ENCODE peak calls at places on chromosome 10, in four cellular contexts. One of them, this sample, is unnamed.

GRCh38 chr10:74011762-74012161 is 13.8 kb downstream of the VCL start:
- DNase-seq in aorta: no peak
- DNase-seq in heart left ventricle: peak; percentile 39
- DNase-seq in fibroblast of lung: peak; percentile 94
- DNase-seq in this sample: no peak

GRCh38 chr10:67036808-67037207 is 111.0 kb downstream of the LRRTM3 start:
- DNase-seq in fibroblast of lung: no peak
- DNase-seq in aorta: no peak
- DNase-seq in heart left ventricle: no peak
- DNase-seq in this sample: no peak

GRCh38 chr10:123930340-123931001 is 38.9 kb upstream of the CPXM2 start:
- DNase-seq in fibroblast of lung: peak; percentile 12
- DNase-seq in aorta: peak; percentile 71
- DNase-seq in heart left ventricle: no peak
- DNase-seq in this sample: no peak

GRCh38 chr10:100769481-100769880 is 24.1 kb downstream of the PAX2 start:
- DNase-seq in heart left ventricle: no peak
- DNase-seq in aorta: no peak
- DNase-seq in fibroblast of lung: no peak
- DNase-seq in this sample: no peak

GRCh38 chr10:126646101-126646500 is 24.4 kb downstream of the C10orf90 start:
- DNase-seq in heart left ventricle: no peak
- DNase-seq in aorta: no peak
- DNase-seq in fibroblast of lung: peak; percentile 64
- DNase-seq in this sample: no peak

GRCh38 chr10:57788117-57788516 is 479.6 kb downstream of the IPMK start:
- DNase-seq in fibroblast of lung: no peak
- DNase-seq in heart left ventricle: no peak
- DNase-seq in aorta: no peak
- DNase-seq in this sample: no peak

GRCh38 chr10:103759100-103759781 is 96.1 kb downstream of the SH3PXD2A start:
- DNase-seq in heart left ventricle: peak; percentile 79
- DNase-seq in fibroblast of lung: peak; percentile 87
- DNase-seq in aorta: peak; percentile 76
- DNase-seq in this sample: peak; percentile 85

GRCh38 chr10:126351021-126351420 is 37.3 kb downstream of the ADAM12 start:
- DNase-seq in aorta: no peak
- DNase-seq in heart left ventricle: no peak
- DNase-seq in fibroblast of lung: no peak
- DNase-seq in this sample: no peak

GRCh38 chr10:61451357-61451756 is 1.8 kb downstream of the TMEM26 start:
- DNase-seq in heart left ventricle: no peak
- DNase-seq in aorta: no peak
- DNase-seq in fibroblast of lung: no peak
- DNase-seq in this sample: no peak

GRCh38 chr10:131440405-131441360 is 129.2 kb upstream of the TCERG1L start:
- DNase-seq in aorta: no peak
- DNase-seq in heart left ventricle: no peak
- DNase-seq in fibroblast of lung: no peak
- DNase-seq in this sample: no peak

GRCh38 chr10:49139866-49140195 is 6.0 kb upstream of the FAM170B start:
- DNase-seq in fibroblast of lung: peak; percentile 96
- DNase-seq in aorta: no peak
- DNase-seq in heart left ventricle: no peak
- DNase-seq in this sample: peak; percentile 0

GRCh38 chr10:33509231-33509871 is 174.9 kb upstream of the NRP1 start:
- DNase-seq in fibroblast of lung: peak; percentile 96
- DNase-seq in heart left ventricle: no peak
- DNase-seq in aorta: peak; percentile 79
- DNase-seq in this sample: peak; percentile 13

GRCh38 chr10:88830643-88831277 is 20.9 kb downstream of the ANKRD22 start:
- DNase-seq in fibroblast of lung: no peak
- DNase-seq in heart left ventricle: no peak
- DNase-seq in aorta: no peak
- DNase-seq in this sample: no peak

DNA sequence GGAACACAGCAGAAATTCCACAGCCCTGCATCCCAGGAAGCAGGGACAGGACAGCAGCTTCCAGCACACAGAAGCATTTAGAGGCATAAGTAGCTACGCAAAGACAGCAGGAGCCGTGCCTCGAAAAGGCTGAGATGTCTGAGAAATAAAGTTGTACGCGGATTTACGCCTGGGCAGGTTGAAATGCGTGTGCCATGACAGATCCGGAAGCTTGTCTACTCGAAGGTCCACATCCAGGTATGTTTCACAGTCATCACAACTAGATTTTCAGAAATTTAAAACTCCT is 26.1 kb downstream of the DIP2C start:
- DNase-seq in heart left ventricle: no peak
- DNase-seq in fibroblast of lung: no peak
- DNase-seq in aorta: no peak
- DNase-seq in this sample: no peak
- H3K27ac ChIP-seq in heart left ventricle: no peak overlapping the region
- H3K27ac ChIP-seq in fibroblast of lung: no peak overlapping the region
- H3K27ac ChIP-seq in aorta: no peak overlapping the region
- H3K27ac ChIP-seq in this sample: no peak overlapping the region

GRCh38 chr10:51238987-51239386 is 164.7 kb downstream of the PRKG1 start:
- DNase-seq in aorta: no peak
- DNase-seq in fibroblast of lung: no peak
- DNase-seq in heart left ventricle: no peak
- DNase-seq in this sample: no peak

GRCh38 chr10:51246156-51246555 is 171.9 kb downstream of the PRKG1 start:
- DNase-seq in heart left ventricle: no peak
- DNase-seq in fibroblast of lung: peak; percentile 25
- DNase-seq in aorta: no peak
- DNase-seq in this sample: no peak

GRCh38 chr10:51244739-51245138 is 170.5 kb downstream of the PRKG1 start:
- DNase-seq in fibroblast of lung: peak; percentile 93
- DNase-seq in aorta: no peak
- DNase-seq in heart left ventricle: no peak
- DNase-seq in this sample: peak; percentile 18

GRCh38 chr10:51244308-51244707 is 170.0 kb downstream of the PRKG1 start:
- DNase-seq in heart left ventricle: no peak
- DNase-seq in fibroblast of lung: peak; percentile 31
- DNase-seq in aorta: no peak
- DNase-seq in this sample: no peak

GRCh38 chr10:51242393-51242792 is 168.1 kb downstream of the PRKG1 start:
- DNase-seq in heart left ventricle: no peak
- DNase-seq in aorta: no peak
- DNase-seq in fibroblast of lung: no peak
- DNase-seq in this sample: no peak
- H3K4me1 ChIP-seq in heart left ventricle: peaks cover 75% of the 10 kb centered on the region
- H3K4me1 ChIP-seq in aorta: peaks cover 19% of the 10 kb centered on the region
- H3K4me1 ChIP-seq in fibroblast of lung: no peaks in the 10 kb centered on the region
- H3K4me1 ChIP-seq in this sample: peaks cover 79% of the 10 kb centered on the region

GRCh38 chr10:94546616-94547175 is 1.1 kb downstream of the HELLS start:
- DNase-seq in fibroblast of lung: peak; percentile 18
- DNase-seq in aorta: no peak
- DNase-seq in heart left ventricle: no peak
- DNase-seq in this sample: no peak
- H3K4me3 ChIP-seq in fibroblast of lung: peak overlapping the region; percentile 91
- H3K4me3 ChIP-seq in aorta: no peak overlapping the region
- H3K4me3 ChIP-seq in heart left ventricle: no peak overlapping the region
- H3K4me3 ChIP-seq in this sample: peak overlapping the region; percentile 60

DNA sequence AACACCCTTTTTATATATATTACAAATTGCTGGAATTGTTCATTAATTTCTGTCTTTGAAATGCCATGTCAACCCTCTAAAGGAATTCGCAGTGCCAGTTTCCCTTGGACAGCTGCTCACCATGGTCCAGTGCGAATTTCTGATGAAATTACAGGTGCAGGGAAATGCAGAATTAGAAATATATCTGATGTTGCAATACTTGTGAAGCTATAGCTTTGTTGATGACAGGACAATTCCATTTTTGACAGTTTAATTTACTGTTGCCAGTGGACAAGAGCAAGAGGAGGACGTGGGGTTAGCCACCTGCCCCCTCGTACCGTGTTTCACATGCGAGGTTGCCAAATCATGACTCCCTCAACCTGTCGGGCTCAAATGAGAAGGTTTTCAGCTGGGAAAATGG is 140.6 kb downstream of the MGMT start:
- DNase-seq in fibroblast of lung: no peak
- DNase-seq in aorta: no peak
- DNase-seq in heart left ventricle: no peak
- DNase-seq in this sample: no peak
- H3K27ac ChIP-seq in fibroblast of lung: no peak overlapping the region
- H3K27ac ChIP-seq in aorta: no peak overlapping the region
- H3K27ac ChIP-seq in heart left ventricle: no peak overlapping the region
- H3K27ac ChIP-seq in this sample: no peak overlapping the region